ENCODE peak calls at places on chromosome 12, in five cellular contexts. L is GM12878, T is A549, U is HepG2, F is K562. D is an unnamed sample.

GRCh38 chr12:31507966-31508365 is 83.0 kb downstream of the DENND5B start:
- DNase-seq in L (no peak), T (no peak), U (no peak), F (no peak), D (no peak)

GRCh38 chr12:50257226-50258166 is 25.8 kb downstream of the LIMA1 start:
- DNase-seq in L (no peak), T (no peak), U (no peak), F (no peak), D (no peak)

GRCh38 chr12:77615331-77615730 is 215.4 kb upstream of the NAV3 start:
- DNase-seq in L (no peak), T (no peak), U (no peak), F (no peak), D (peak; percentile 78)

GRCh38 chr12:31324845-31325523 is 966 bp downstream of the SINHCAF start:
- DNase-seq in L (no peak), T (peak; percentile 25), U (no peak), F (peak; percentile 41), D (peak; percentile 38)

GRCh38 chr12:2615665-2616387 is 178.9 kb upstream of the FKBP4 start:
- DNase-seq in L (no peak), T (no peak), U (no peak), F (no peak), D (peak; percentile 50)

GRCh38 chr12:117832459-117833457 is 136.0 kb downstream of the KSR2 start:
- DNase-seq in L (no peak), T (peak; percentile 21), U (no peak), F (no peak), D (no peak)

GRCh38 chr12:65778268-65779090 is 45.8 kb upstream of the HMGA2 start:
- DNase-seq in L (no peak), T (no peak), U (no peak), F (no peak), D (no peak)

GRCh38 chr12:4274396-4274959 is 916 bp downstream of the CCND2 start:
- DNase-seq in L (no peak), T (no peak), U (no peak), F (peak; percentile 15), D (peak; percentile 61)

GRCh38 chr12:109693160-109693559 is 20.5 kb upstream of the FAM222A start:
- DNase-seq in L (no peak), T (no peak), U (no peak), F (no peak), D (no peak)

GRCh38 chr12:94195483-94195882 is 47.1 kb downstream of the PLXNC1 start:
- DNase-seq in L (no peak), T (no peak), U (no peak), F (no peak), D (peak; percentile 29)

GRCh38 chr12:31387466-31387865 is 61.5 kb upstream of the SINHCAF start:
- DNase-seq in L (no peak), T (no peak), U (no peak), F (no peak), D (no peak)

GRCh38 chr12:129401572-129401971 is 502.3 kb downstream of the TMEM132D start:
- DNase-seq in L (no peak), T (no peak), U (no peak), F (no peak), D (no peak)

GRCh38 chr12:94689002-94689645 is 38.8 kb upstream of the TMCC3 start:
- DNase-seq in L (no peak), T (no peak), U (no peak), F (no peak), D (no peak)

GRCh38 chr12:88921434-88921833 is 341.2 kb upstream of the KITLG start:
- DNase-seq in L (no peak), T (no peak), U (no peak), F (no peak), D (no peak)

GRCh38 chr12:6452245-6452731 is 446 bp downstream of the TAPBPL start:
- DNase-seq in L (no peak), T (no peak), U (no peak), F (no peak), D (no peak)

DNA sequence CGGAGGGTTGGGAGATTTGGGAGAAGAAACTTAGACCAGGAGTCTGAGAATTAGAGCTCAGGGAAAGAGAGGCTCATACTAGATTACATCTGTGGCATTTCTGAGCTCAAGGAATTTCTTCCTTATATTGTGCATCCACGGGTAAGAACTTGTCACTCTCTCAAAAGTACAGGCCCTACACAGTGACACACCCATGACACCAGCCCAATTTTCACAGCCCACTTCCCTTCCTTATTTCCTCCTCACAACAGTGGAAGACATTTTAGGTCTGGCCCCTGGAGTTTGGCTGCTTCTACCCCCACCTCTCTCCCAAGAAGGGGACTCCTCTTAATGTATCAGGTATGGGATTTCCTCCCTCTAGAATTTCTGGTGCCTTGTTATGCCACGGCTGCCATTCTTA is 9.2 kb upstream of the ZNF385A start:
- DNase-seq in L (no peak), T (no peak), U (no peak), F (no peak), D (no peak)
- TF ChIP-seq JUNB in L (no peak), T (no peak), U (no peak), F (no peak), D (no peak)

GRCh38 chr12:71551529-71551928 is 111.9 kb downstream of the LGR5 start:
- DNase-seq in L (no peak), T (no peak), U (no peak), F (peak; percentile 13), D (peak; percentile 26)
- TF ChIP-seq CTCF in L (peak; percentile 40), T (peak; percentile 33), U (peak; percentile 34), F (peak; percentile 79), D (peak; percentile 57)

DNA sequence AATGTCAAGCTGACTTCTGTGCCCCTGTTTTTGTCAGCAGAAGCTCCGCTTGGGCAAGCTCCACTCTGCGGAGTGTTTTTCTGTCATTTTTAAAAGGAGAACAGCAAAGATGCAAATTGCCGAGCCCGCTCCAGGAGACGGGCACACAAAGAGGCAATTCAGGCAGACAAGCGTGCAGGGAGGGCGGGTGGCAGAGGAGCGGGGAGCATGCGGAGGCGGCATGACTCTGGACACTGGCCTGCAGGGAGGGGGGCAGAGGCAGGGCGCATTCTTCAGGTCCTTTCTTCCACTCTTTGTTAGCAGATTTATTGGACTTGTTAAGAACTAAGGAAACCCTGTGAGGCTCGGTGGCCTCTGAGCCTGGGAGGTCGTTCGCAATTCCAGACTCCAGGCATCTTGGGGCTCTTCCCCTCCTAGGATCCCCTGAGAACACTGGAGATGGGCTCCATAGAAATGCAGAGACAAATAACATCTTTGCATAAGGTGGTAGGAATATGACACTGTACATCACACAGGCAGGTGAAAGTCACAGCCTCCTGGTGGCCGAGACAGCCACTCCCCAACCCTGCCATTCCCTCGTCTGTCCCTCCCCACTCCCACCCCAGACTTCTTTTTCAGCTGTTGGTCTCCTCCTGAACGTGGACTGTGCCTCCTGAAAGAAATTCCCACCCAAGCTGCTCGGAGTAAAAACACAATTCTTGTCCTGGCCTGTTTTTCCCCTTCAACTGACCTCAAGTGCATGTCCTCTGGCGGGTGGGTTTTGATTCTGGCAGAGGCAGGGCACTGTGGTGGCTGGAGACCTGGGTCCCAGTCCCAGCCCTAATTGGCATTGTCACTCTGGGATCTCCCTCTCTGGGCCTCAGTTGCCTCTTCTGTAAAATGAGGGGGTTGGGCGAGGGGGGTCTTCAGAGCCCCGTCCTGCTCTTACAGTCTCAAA is 187.1 kb upstream of the RMST start:
- DNase-seq in L (no peak), T (no peak), U (no peak), F (no peak), D (peak; percentile 36)
- TF ChIP-seq JUNB in L (no peak), T (no peak), U (no peak), F (no peak), D (no peak)

DNA sequence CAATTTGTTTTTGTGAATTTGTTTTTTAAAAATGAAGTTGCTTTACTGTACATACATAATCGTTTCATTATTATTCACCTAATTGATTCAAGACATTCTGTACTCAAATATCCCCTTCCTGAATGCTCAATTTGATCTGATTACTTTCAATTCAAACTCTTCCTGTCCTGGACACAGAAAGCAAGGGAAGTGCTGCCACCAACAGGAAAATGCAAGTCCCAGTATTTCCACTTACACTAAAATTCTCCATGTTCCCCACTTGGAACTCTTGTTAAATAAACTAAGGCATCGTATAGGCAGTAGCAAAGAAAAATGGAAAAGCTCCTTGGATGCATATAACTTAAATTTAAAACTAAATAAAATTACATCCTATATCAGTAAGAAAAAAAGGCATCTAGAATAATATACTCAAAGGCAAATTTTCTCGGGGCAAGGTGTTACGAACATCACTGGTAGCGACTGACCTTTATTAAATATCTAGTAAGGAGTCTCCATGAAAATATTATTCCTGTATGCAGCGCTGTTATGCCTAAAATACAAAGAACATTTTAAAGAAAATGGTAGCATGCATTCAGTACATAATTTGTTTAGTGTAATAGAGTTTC is 72.0 kb upstream of the DBX2 start:
- DNase-seq in L (no peak), T (no peak), U (peak; percentile 17), F (peak; percentile 11), D (peak; percentile 66)
- TF ChIP-seq CTCF in L (peak; percentile 31), T (peak; percentile 56), U (peak; percentile 53), F (peak; percentile 60), D (peak; percentile 80)

DNA sequence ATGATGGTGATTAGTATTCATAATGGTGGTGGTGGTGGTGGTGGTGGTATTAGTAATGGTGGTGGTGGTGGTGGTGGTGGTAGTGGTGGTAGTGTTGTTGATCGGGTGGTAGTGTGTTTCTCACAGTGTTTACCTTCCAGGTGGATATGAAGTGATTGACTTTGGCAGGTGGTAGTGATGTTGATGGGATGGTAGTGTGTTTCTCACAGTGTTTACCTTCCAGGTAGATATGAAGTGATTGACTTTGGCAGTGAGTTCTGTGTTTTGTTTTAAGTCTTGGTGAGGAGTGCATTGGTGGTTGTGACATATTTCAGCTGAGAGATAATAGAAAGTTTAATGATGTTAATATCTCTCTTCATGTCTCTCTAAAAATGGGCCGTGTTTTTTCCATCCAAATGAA is 189.4 kb downstream of the TMTC2 start:
- DNase-seq in L (no peak), T (no peak), U (no peak), F (no peak), D (no peak)
- TF ChIP-seq JUNB in L (no peak), T (no peak), U (no peak), F (no peak), D (no peak)

GRCh38 chr12:66799548-66799947 is 120.7 kb upstream of the GRIP1 start:
- DNase-seq in L (no peak), T (no peak), U (no peak), F (no peak), D (no peak)
- TF ChIP-seq CTCF in L (no peak), T (no peak), U (no peak), F (no peak), D (no peak)

DNA sequence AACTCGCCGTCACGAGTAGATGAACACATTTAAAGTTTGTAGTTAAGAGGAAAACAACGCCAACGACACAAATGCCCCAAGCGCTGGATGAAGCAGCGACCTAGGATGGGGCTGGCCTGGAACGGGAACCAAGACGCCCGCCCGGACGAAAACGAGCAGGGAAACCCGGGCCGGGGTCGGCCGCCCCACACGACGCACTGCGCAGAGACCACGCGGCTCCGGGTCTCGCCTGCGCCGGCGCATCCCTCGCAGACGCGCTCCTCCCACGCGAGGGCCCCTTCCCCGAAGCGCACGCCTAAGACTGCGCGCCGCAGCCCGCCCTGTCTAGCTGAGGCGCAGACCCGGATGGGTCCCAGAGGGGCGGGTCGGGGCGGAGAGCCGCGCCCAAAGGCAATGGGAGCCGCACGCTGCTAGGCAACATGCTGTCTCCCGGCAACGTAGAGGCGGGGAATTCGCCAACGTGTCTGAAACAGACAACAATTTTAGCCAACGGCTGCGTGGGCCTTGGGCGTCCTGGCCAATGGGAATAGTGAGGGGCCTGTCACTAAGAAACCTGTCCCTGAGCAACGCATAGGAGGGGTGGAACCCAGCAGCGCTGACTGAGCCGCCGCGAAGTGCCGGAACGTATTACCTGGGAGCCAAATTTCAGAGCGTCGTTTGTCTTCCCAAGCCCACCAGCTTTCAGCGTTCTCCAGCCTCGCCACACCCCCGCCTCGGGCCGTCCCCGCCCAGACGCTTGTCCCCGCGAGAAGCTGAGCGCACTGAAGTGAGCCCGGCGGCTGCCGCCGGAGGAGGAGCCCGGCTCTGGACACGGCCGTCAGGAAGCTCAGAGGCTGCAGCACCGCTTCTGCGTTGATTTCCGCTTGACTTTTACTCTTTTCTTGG is 21.0 kb upstream of the CHFR start:
- DNase-seq in L (peak; percentile 89), T (no peak), U (no peak), F (peak; percentile 65), D (peak; percentile 99)
- TF ChIP-seq JUNB in L (no peak), T (no peak), U (no peak), F (no peak), D (no peak)

GRCh38 chr12:115898670-115899069 is 378.8 kb downstream of the MED13L start:
- DNase-seq in L (no peak), T (no peak), U (no peak), F (no peak), D (no peak)
- TF ChIP-seq CTCF in L (no peak), T (peak; percentile 11), U (peak; percentile 19), F (peak; percentile 38), D (no peak)

D was measured in GM23338.